ENCODE peak calls at places on chromosome 9, in eight cellular contexts. One of them, this sample, is unnamed.

GRCh38 chr9:33081128-33081851 is 4.8 kb upstream of the SMU1 start:
- DNase-seq in H4: peak
- DNase-seq in retina: peak
- DNase-seq in WERI-Rb-1: peak
- DNase-seq in central memory CD8-positive, alpha-beta T cell: peak
- DNase-seq in iris pigment epithelial cell: peak
- DNase-seq in left colon: peak
- DNase-seq in effector memory CD8-positive, alpha-beta T cell: peak
- DNase-seq in this sample: no peak

GRCh38 chr9:123637940-123638634 is 282.1 kb downstream of the CRB2 start:
- DNase-seq in H4: peak
- DNase-seq in retina: peak
- DNase-seq in WERI-Rb-1: no peak
- DNase-seq in central memory CD8-positive, alpha-beta T cell: peak
- DNase-seq in iris pigment epithelial cell: peak
- DNase-seq in left colon: no peak
- DNase-seq in effector memory CD8-positive, alpha-beta T cell: peak
- DNase-seq in this sample: no peak

GRCh38 chr9:111621895-111622480 is 9.1 kb upstream of the DNAJC25 start:
- DNase-seq in H4: peak
- DNase-seq in retina: no peak
- DNase-seq in WERI-Rb-1: peak
- DNase-seq in central memory CD8-positive, alpha-beta T cell: no peak
- DNase-seq in iris pigment epithelial cell: peak
- DNase-seq in left colon: no peak
- DNase-seq in effector memory CD8-positive, alpha-beta T cell: peak
- DNase-seq in this sample: peak

GRCh38 chr9:81351166-81351565 is 338.2 kb downstream of the TLE1 start:
- DNase-seq in H4: no peak
- DNase-seq in retina: no peak
- DNase-seq in WERI-Rb-1: no peak
- DNase-seq in central memory CD8-positive, alpha-beta T cell: no peak
- DNase-seq in iris pigment epithelial cell: no peak
- DNase-seq in left colon: no peak
- DNase-seq in effector memory CD8-positive, alpha-beta T cell: no peak
- DNase-seq in this sample: no peak

GRCh38 chr9:113823421-113823820 is 52.7 kb upstream of the ZNF618 start:
- DNase-seq in H4: no peak
- DNase-seq in retina: no peak
- DNase-seq in WERI-Rb-1: no peak
- DNase-seq in central memory CD8-positive, alpha-beta T cell: no peak
- DNase-seq in iris pigment epithelial cell: no peak
- DNase-seq in left colon: no peak
- DNase-seq in effector memory CD8-positive, alpha-beta T cell: no peak
- DNase-seq in this sample: no peak

GRCh38 chr9:89810434-89810833 is 205.6 kb downstream of the GADD45G start:
- DNase-seq in H4: no peak
- DNase-seq in retina: no peak
- DNase-seq in WERI-Rb-1: no peak
- DNase-seq in central memory CD8-positive, alpha-beta T cell: no peak
- DNase-seq in iris pigment epithelial cell: peak
- DNase-seq in left colon: no peak
- DNase-seq in effector memory CD8-positive, alpha-beta T cell: no peak
- DNase-seq in this sample: no peak

GRCh38 chr9:93673844-93674334 is 97.5 kb downstream of the PHF2 start:
- DNase-seq in H4: no peak
- DNase-seq in retina: no peak
- DNase-seq in WERI-Rb-1: peak
- DNase-seq in central memory CD8-positive, alpha-beta T cell: no peak
- DNase-seq in iris pigment epithelial cell: no peak
- DNase-seq in left colon: no peak
- DNase-seq in effector memory CD8-positive, alpha-beta T cell: no peak
- DNase-seq in this sample: peak

GRCh38 chr9:128724744-128725211 is 851 bp upstream of the ZDHHC12 start:
- DNase-seq in H4: peak
- DNase-seq in retina: no peak
- DNase-seq in WERI-Rb-1: peak
- DNase-seq in central memory CD8-positive, alpha-beta T cell: no peak
- DNase-seq in iris pigment epithelial cell: peak
- DNase-seq in left colon: peak
- DNase-seq in effector memory CD8-positive, alpha-beta T cell: no peak
- DNase-seq in this sample: peak

GRCh38 chr9:133888779-133889491 is 103.2 kb downstream of the VAV2 start:
- DNase-seq in H4: no peak
- DNase-seq in retina: no peak
- DNase-seq in WERI-Rb-1: no peak
- DNase-seq in central memory CD8-positive, alpha-beta T cell: no peak
- DNase-seq in iris pigment epithelial cell: no peak
- DNase-seq in left colon: no peak
- DNase-seq in effector memory CD8-positive, alpha-beta T cell: no peak
- DNase-seq in this sample: peak

GRCh38 chr9:16119261-16119660 is 566.4 kb downstream of the CCDC171 start:
- DNase-seq in H4: no peak
- DNase-seq in retina: no peak
- DNase-seq in WERI-Rb-1: no peak
- DNase-seq in central memory CD8-positive, alpha-beta T cell: no peak
- DNase-seq in iris pigment epithelial cell: peak
- DNase-seq in left colon: no peak
- DNase-seq in effector memory CD8-positive, alpha-beta T cell: no peak
- DNase-seq in this sample: no peak

GRCh38 chr9:125428060-125428481 is 166.4 kb downstream of the GAPVD1 start:
- DNase-seq in H4: no peak
- DNase-seq in retina: no peak
- DNase-seq in WERI-Rb-1: peak
- DNase-seq in central memory CD8-positive, alpha-beta T cell: no peak
- DNase-seq in iris pigment epithelial cell: no peak
- DNase-seq in left colon: no peak
- DNase-seq in effector memory CD8-positive, alpha-beta T cell: no peak
- DNase-seq in this sample: no peak

GRCh38 chr9:69165581-69165980 is 8.5 kb upstream of the TJP2 start:
- DNase-seq in H4: no peak
- DNase-seq in retina: no peak
- DNase-seq in WERI-Rb-1: no peak
- DNase-seq in central memory CD8-positive, alpha-beta T cell: no peak
- DNase-seq in iris pigment epithelial cell: no peak
- DNase-seq in left colon: no peak
- DNase-seq in effector memory CD8-positive, alpha-beta T cell: no peak
- DNase-seq in this sample: no peak